ENCODE peak calls at places on chromosomes 5 and 9, in four cellular contexts. A is body of pancreas, S is heart left ventricle, F is right lobe of liver. L is an unnamed sample. For H3K4me1, the result is how much of the 10 kb centered on the place peaks cover.

GRCh38 chr9:77290373-77290772 is 113.0 kb downstream of the VPS13A start:
- ATAC-seq in F (no peak), S (no peak), A (no peak), L (no peak)

GRCh38 chr9:133690111-133690561 is 48.0 kb downstream of the SARDH start:
- ATAC-seq in S (no peak), F (no peak), A (no peak), L (no peak)

GRCh38 chr5:82719368-82719767 is 357.8 kb downstream of the TMEM167A start:
- ATAC-seq in F (peak), S (peak), A (no peak), L (no peak)

GRCh38 chr5:59790399-59791130 is 103.0 kb downstream of the PDE4D start:
- ATAC-seq in S (peak), A (no peak), F (peak), L (no peak)

GRCh38 chr5:31270396-31270795 is 76.9 kb downstream of the CDH6 start:
- ATAC-seq in F (peak), S (no peak), A (no peak), L (no peak)

GRCh38 chr9:18907927-18908625 is 124.9 kb downstream of the SAXO1 start:
- ATAC-seq in A (no peak), S (no peak), F (no peak), L (no peak)

GRCh38 chr5:173868096-173868879 is 19.9 kb upstream of the CPEB4 start:
- ATAC-seq in F (peak), S (no peak), A (peak), L (no peak)

GRCh38 chr5:74336286-74336685 is 304.2 kb downstream of the ENC1 start:
- ATAC-seq in S (no peak), A (no peak), F (no peak), L (no peak)

GRCh38 chr5:149407331-149408251 is 28.5 kb upstream of the IL17B start:
- ATAC-seq in A (no peak), F (no peak), S (no peak), L (no peak)

GRCh38 chr5:169649486-169649885 is 12.4 kb downstream of the DOCK2 start:
- ATAC-seq in S (no peak), A (no peak), F (no peak), L (no peak)

GRCh38 chr5:43564289-43564850 is 7.5 kb upstream of the PAIP1 start:
- ATAC-seq in F (no peak), S (no peak), A (no peak), L (no peak)

GRCh38 chr9:13446935-13447334 is 167.4 kb upstream of the MPDZ start:
- ATAC-seq in A (no peak), S (no peak), F (no peak), L (no peak)

GRCh38 chr9:124163988-124164350 is 93.8 kb upstream of the NEK6 start:
- ATAC-seq in F (no peak), S (no peak), A (no peak), L (no peak)

GRCh38 chr5:56900858-56901578 is 8.4 kb upstream of the SETD9 start:
- ATAC-seq in S (peak), F (peak), A (peak), L (peak)

GRCh38 chr9:126705311-126705766 is 91.6 kb downstream of the LMX1B start:
- ATAC-seq in F (peak), A (peak), S (peak), L (peak)

GRCh38 chr5:174100490-174100889 is 55.0 kb downstream of the NSG2 start:
- ATAC-seq in S (no peak), A (no peak), F (no peak), L (no peak)

GRCh38 chr9:100856238-100856637 is 172.3 kb upstream of the PLPPR1 start:
- ATAC-seq in F (no peak), S (no peak), A (no peak), L (no peak)

GRCh38 chr5:138542956-138543729 is at the start of gene ETF1:
- ATAC-seq in A (peak), S (peak), F (peak), L (peak)
- TF ChIP-seq POLR2A in A (peak), S (peak), F (peak), L (peak)

DNA sequence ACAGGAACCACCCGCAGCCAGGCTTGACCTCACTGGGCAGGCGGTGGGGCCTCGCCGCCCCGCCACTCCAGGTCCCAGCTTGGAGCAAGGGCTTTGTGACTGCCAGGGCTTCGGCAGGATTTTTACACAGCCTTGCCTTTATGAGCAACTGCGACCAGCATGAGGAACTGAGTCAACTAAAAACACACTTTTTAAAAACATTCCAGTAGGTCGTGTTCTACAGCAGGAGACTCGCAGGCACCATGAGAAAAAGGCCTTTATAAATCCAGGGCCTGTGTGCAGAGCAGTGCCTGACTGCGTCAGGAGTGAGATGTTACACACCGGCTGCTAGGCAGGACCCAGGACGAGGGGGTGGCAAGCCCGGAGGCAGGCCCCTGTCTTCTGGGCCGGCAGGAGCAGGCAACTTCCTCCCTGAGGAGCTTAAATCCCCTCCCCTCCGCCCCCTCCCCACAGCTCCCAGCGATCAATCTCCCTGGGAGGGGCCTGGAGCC is 92.7 kb downstream of the ROR2 start:
- ATAC-seq in S (no peak), A (no peak), F (no peak), L (peak)
- H3K27ac ChIP-seq in S (no peak), A (no peak), F (no peak), L (peak)

DNA sequence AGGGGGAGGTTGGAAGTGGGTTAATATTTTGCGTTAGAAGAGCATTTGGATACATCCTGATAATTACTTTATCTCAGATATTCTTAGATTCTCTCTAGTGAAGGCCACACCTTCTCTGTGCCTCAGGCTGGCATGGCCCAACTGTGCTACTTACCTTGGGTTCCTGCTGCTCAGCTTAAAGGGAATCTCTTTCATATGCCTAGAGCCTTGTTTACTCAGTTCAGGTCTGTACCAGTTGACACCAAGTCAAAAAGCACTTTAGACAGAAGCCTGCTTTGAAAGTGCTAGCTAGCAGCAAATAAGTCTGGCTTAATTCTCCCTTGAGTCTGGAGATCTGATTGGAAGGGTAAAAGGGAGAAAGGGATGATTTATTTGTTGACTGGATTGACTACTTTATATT is 74.8 kb downstream of the GHR start:
- ATAC-seq in F (peak), S (no peak), A (no peak), L (no peak)
- H3K4me1 ChIP-seq in F (under half), S (under half), A (under half), L (under half)

GRCh38 chr9:127980706-127981558 is at the start of gene EEIG1:
- ATAC-seq in F (peak), A (peak), S (peak), L (peak)
- TF ChIP-seq POLR2A in F (peak), A (peak), S (peak), L (peak)

GRCh38 chr9:128431207-128431606 is 10.6 kb downstream of the CERCAM start:
- ATAC-seq in S (no peak), F (no peak), A (no peak), L (no peak)
- H3K27ac ChIP-seq in S (no peak), F (no peak), A (no peak), L (no peak)

GRCh38 chr9:92059669-92060068 is 55.5 kb downstream of the SPTLC1 start:
- ATAC-seq in F (no peak), S (no peak), A (no peak), L (no peak)

GRCh38 chr9:92061184-92061583 is 54.0 kb downstream of the SPTLC1 start:
- ATAC-seq in F (no peak), A (no peak), S (no peak), L (no peak)

GRCh38 chr9:92059045-92059444 is 56.2 kb downstream of the SPTLC1 start:
- ATAC-seq in S (no peak), A (no peak), F (no peak), L (no peak)

DNA sequence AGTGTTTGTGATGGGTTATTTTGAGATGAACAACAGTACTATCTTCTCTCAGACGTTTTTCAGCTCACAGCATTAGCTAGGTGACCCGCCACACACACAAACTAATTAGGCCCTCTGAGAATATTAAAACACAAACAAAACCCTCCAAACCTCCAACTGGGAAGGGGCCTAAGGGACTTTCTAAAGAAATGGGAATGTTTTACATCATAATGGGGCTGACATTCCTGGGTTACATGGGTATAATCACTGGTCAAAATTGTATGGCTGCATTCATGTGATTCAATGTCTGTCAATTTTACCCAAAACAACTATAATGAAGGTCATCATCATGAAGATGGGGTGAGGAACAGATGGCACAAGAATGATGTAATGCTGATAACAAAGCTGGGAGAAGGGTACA is 59.6 kb downstream of the SPTLC1 start:
- ATAC-seq in A (no peak), F (no peak), S (no peak), L (no peak)
- H3K4me1 ChIP-seq in A (under half), F (under half), S (under half), L (under half)

DNA sequence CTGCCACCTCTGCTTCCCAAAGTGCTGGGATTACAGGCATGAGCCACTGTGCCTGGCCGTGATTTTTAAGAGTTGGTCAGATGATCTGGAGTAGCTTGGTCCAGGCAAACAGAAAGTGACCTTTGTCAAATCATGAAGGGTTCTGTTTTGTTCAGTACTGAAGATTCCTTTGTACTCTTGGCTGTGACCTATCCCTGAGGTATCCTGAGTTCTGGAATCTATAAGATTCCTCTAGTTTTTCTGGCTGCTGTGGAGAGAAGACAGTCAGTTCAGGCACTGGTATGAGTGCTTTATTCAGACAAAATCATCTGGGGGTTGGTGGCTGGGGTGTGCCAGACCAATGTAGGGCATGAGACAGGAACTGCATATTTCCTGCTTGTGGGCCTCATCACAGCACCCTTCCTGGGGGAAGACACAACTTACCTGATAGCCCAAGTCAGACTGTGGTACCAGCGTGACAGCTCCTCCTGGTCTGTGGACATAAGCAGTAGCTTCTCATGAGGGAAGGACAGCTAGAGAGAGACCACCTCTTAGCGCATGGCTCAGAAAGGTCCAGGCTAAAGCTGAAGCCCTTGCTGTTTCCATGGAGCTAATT is 3.1 kb downstream of the ARHGEF39 start:
- ATAC-seq in A (no peak), F (no peak), S (no peak), L (no peak)
- TF ChIP-seq POLR2A in A (no peak), F (no peak), S (no peak), L (no peak)

DNA sequence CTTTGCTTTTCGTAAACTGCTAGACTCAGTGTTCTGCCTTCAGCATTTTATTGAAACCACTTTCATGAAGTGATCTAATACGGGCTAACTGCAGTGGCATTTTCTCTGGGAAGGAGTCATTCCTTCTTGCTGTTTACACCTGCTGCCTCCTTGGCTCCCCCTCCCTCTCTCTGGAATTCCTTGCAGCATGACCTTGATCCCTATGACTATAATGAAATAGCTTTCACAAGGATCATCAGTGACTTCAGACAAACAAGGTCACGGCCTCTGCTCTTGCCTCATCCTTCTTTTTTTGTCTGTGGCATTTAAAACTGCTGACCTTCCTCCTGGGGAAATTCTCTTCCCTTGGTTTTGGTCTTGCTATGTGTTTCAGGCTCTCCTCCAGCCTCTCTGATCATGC is 90.2 kb downstream of the ZNF462 start:
- ATAC-seq in S (peak), A (no peak), F (no peak), L (no peak)
- H3K27ac ChIP-seq in S (no peak), A (no peak), F (no peak), L (no peak)

GRCh38 chr9:111962021-111962420 is 65.4 kb downstream of the UGCG start:
- ATAC-seq in S (no peak), A (no peak), F (no peak), L (no peak)

GRCh38 chr9:111959960-111960359 is 63.3 kb downstream of the UGCG start:
- ATAC-seq in F (no peak), A (no peak), S (no peak), L (no peak)

GRCh38 chr9:111959468-111959941 is 62.9 kb downstream of the UGCG start:
- ATAC-seq in A (peak), S (peak), F (peak), L (peak)

GRCh38 chr9:111961575-111961974 is 65.0 kb downstream of the UGCG start:
- ATAC-seq in F (peak), A (peak), S (no peak), L (no peak)

DNA sequence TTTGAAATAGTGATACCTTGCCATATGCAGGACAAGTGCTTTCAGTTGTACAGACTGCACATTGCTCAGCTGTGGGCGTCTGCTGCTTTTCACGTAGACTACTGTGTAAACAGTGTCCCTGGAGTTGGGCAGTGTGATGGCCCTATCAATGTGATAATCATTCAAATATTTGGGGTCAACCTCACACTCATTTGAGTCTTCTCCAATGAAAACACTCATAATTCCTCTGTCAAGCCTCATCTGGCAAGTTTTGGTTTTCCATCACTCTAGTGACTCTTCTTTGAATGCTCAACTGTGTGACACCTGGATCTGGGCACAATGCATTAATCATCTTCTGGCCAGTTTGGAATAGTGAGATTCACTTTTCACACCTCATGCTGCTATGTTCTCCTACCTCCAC is 64.4 kb downstream of the UGCG start:
- ATAC-seq in F (peak), S (no peak), A (no peak), L (no peak)
- H3K4me1 ChIP-seq in F (under half), S (under half), A (half or more), L (under half)

L was measured in gastroesophageal sphincter.